ENCODE peak calls at places on chromosomes 3 and 15, in four cellular contexts. H, M, Y and G are unnamed samples.

GRCh38 chr15:84996055-84996454 is 14.4 kb downstream of the PDE8A start:
- DNase-seq in H (no peak), M (no peak), Y (no peak), G (no peak)

GRCh38 chr15:35173444-35174118 is 88.5 kb upstream of the NANOGP8 start:
- DNase-seq in H (no peak), M (peak; percentile 15), Y (no peak), G (no peak)

GRCh38 chr3:128804017-128804816 is 75.2 kb upstream of the ACAD9 start:
- DNase-seq in H (no peak), M (no peak), Y (no peak), G (no peak)

GRCh38 chr3:106824856-106825255 is 552.4 kb upstream of the CCDC54 start:
- DNase-seq in H (no peak), M (no peak), Y (no peak), G (no peak)

GRCh38 chr15:51054535-51054934 is 40.2 kb downstream of the TNFAIP8L3 start:
- DNase-seq in H (no peak), M (no peak), Y (no peak), G (no peak)

GRCh38 chr3:10553586-10554235 is 48.3 kb upstream of the ATP2B2 start:
- DNase-seq in H (no peak), M (no peak), Y (no peak), G (no peak)

GRCh38 chr3:142168514-142168913 is 19.2 kb upstream of the TFDP2 start:
- DNase-seq in H (no peak), M (no peak), Y (no peak), G (no peak)

GRCh38 chr3:122784436-122784835 is 9.2 kb downstream of the HSPBAP1 start:
- DNase-seq in H (no peak), M (no peak), Y (no peak), G (no peak)

GRCh38 chr15:86213420-86213819 is 133.7 kb downstream of the AGBL1 start:
- DNase-seq in H (no peak), M (no peak), Y (no peak), G (no peak)

GRCh38 chr15:68620721-68621528 is 42.1 kb downstream of the CORO2B start:
- DNase-seq in H (peak; percentile 93), M (no peak), Y (peak; percentile 25), G (peak; percentile 83)

GRCh38 chr15:75109731-75110130 is 86.3 kb downstream of the PPCDC start:
- DNase-seq in H (no peak), M (no peak), Y (no peak), G (no peak)

GRCh38 chr3:53238051-53238850 is 17.6 kb downstream of the TKT start:
- DNase-seq in H (no peak), M (peak; percentile 64), Y (no peak), G (no peak)

GRCh38 chr3:1026395-1026794 is 66.4 kb upstream of the CNTN6 start:
- DNase-seq in H (no peak), M (no peak), Y (no peak), G (no peak)